ENCODE peak calls at places on chromosome 22, in four cellular contexts. One of them, this sample, is unnamed.

GRCh38 chr22:50301581-50301991 is 5.9 kb downstream of the PLXNB2 start:
- DNase-seq in astrocyte of the spinal cord: no peak
- DNase-seq in HFFc6: peak
- DNase-seq in right atrium auricular region: no peak
- DNase-seq in this sample: no peak

GRCh38 chr22:42269407-42270177 is 861 bp downstream of the TCF20 start:
- DNase-seq in right atrium auricular region: no peak
- DNase-seq in HFFc6: no peak
- DNase-seq in astrocyte of the spinal cord: no peak
- DNase-seq in this sample: peak

GRCh38 chr22:43077121-43077877 is 11.9 kb downstream of the TTLL1 start:
- DNase-seq in HFFc6: no peak
- DNase-seq in right atrium auricular region: no peak
- DNase-seq in astrocyte of the spinal cord: no peak
- DNase-seq in this sample: no peak

GRCh38 chr22:25199726-25200520 is at the start of gene CRYBB3:
- DNase-seq in HFFc6: no peak
- DNase-seq in astrocyte of the spinal cord: no peak
- DNase-seq in right atrium auricular region: no peak
- DNase-seq in this sample: no peak

GRCh38 chr22:42544686-42545085 is 9.1 kb upstream of the SERHL2 start:
- DNase-seq in HFFc6: no peak
- DNase-seq in right atrium auricular region: no peak
- DNase-seq in astrocyte of the spinal cord: no peak
- DNase-seq in this sample: no peak

GRCh38 chr22:32531955-32532818 is 57.6 kb downstream of the FBXO7 start:
- DNase-seq in right atrium auricular region: peak
- DNase-seq in astrocyte of the spinal cord: peak
- DNase-seq in HFFc6: peak
- DNase-seq in this sample: no peak

GRCh38 chr22:49853981-49854791 is 542 bp downstream of the ZBED4 start:
- DNase-seq in astrocyte of the spinal cord: peak
- DNase-seq in HFFc6: peak
- DNase-seq in right atrium auricular region: no peak
- DNase-seq in this sample: no peak

GRCh38 chr22:50341977-50342650 is 1.0 kb upstream of the PPP6R2 start:
- DNase-seq in HFFc6: peak
- DNase-seq in right atrium auricular region: peak
- DNase-seq in astrocyte of the spinal cord: peak
- DNase-seq in this sample: peak

GRCh38 chr22:16783930-16784354 is 41.3 kb downstream of the XKR3 start:
- DNase-seq in right atrium auricular region: no peak
- DNase-seq in astrocyte of the spinal cord: no peak
- DNase-seq in HFFc6: no peak
- DNase-seq in this sample: no peak

GRCh38 chr22:17152340-17152739 is 6.7 kb downstream of the HDHD5 start:
- DNase-seq in HFFc6: no peak
- DNase-seq in astrocyte of the spinal cord: no peak
- DNase-seq in right atrium auricular region: no peak
- DNase-seq in this sample: no peak

GRCh38 chr22:35219012-35219411 is 38.3 kb upstream of the HMGXB4 start:
- DNase-seq in astrocyte of the spinal cord: peak
- DNase-seq in right atrium auricular region: no peak
- DNase-seq in HFFc6: peak
- DNase-seq in this sample: no peak

GRCh38 chr22:31103111-31103510 is 4.3 kb downstream of the SELENOM start:
- DNase-seq in HFFc6: no peak
- DNase-seq in right atrium auricular region: no peak
- DNase-seq in astrocyte of the spinal cord: no peak
- DNase-seq in this sample: no peak

GRCh38 chr22:35540600-35541253 is at the start of gene RASD2:
- DNase-seq in right atrium auricular region: no peak
- DNase-seq in astrocyte of the spinal cord: no peak
- DNase-seq in HFFc6: no peak
- DNase-seq in this sample: no peak

GRCh38 chr22:49799431-49800075 is 28.1 kb downstream of the BRD1 start:
- DNase-seq in astrocyte of the spinal cord: no peak
- DNase-seq in right atrium auricular region: no peak
- DNase-seq in HFFc6: no peak
- DNase-seq in this sample: no peak

GRCh38 chr22:40898850-40899357 is 37.0 kb upstream of the DNAJB7 start:
- DNase-seq in right atrium auricular region: no peak
- DNase-seq in HFFc6: peak
- DNase-seq in astrocyte of the spinal cord: peak
- DNase-seq in this sample: no peak

GRCh38 chr22:25030636-25031035 is 78.1 kb downstream of the KIAA1671 start:
- DNase-seq in HFFc6: no peak
- DNase-seq in right atrium auricular region: no peak
- DNase-seq in astrocyte of the spinal cord: peak
- DNase-seq in this sample: no peak

GRCh38 chr22:43418079-43418825 is 6.4 kb downstream of the MPPED1 start:
- DNase-seq in right atrium auricular region: no peak
- DNase-seq in HFFc6: no peak
- DNase-seq in astrocyte of the spinal cord: no peak
- DNase-seq in this sample: no peak

GRCh38 chr22:33923660-33924246 is 3.5 kb upstream of the LARGE1 start:
- DNase-seq in HFFc6: peak
- DNase-seq in right atrium auricular region: peak
- DNase-seq in astrocyte of the spinal cord: peak
- DNase-seq in this sample: no peak

GRCh38 chr22:42695294-42695693 is 25.4 kb downstream of the A4GALT start:
- DNase-seq in HFFc6: no peak
- DNase-seq in astrocyte of the spinal cord: no peak
- DNase-seq in right atrium auricular region: no peak
- DNase-seq in this sample: no peak

GRCh38 chr22:25176175-25176574 is 23.5 kb upstream of the CRYBB3 start:
- DNase-seq in right atrium auricular region: no peak
- DNase-seq in HFFc6: no peak
- DNase-seq in astrocyte of the spinal cord: no peak
- DNase-seq in this sample: no peak

GRCh38 chr22:31828739-31829138 is 74.9 kb downstream of the DEPDC5 start:
- DNase-seq in right atrium auricular region: no peak
- DNase-seq in HFFc6: no peak
- DNase-seq in astrocyte of the spinal cord: peak
- DNase-seq in this sample: no peak

GRCh38 chr22:37525073-37525745 is 6.0 kb upstream of the CARD10 start:
- DNase-seq in astrocyte of the spinal cord: peak
- DNase-seq in HFFc6: peak
- DNase-seq in right atrium auricular region: no peak
- DNase-seq in this sample: no peak

GRCh38 chr22:17243524-17243923 is 24.3 kb upstream of the ADA2 start:
- DNase-seq in astrocyte of the spinal cord: no peak
- DNase-seq in HFFc6: no peak
- DNase-seq in right atrium auricular region: no peak
- DNase-seq in this sample: no peak

GRCh38 chr22:29195118-29195963 is 10.4 kb upstream of the EMID1 start:
- DNase-seq in astrocyte of the spinal cord: no peak
- DNase-seq in HFFc6: no peak
- DNase-seq in right atrium auricular region: no peak
- DNase-seq in this sample: no peak

GRCh38 chr22:50086526-50086925 is 1.3 kb upstream of the MLC1 start:
- DNase-seq in astrocyte of the spinal cord: no peak
- DNase-seq in HFFc6: peak
- DNase-seq in right atrium auricular region: no peak
- DNase-seq in this sample: no peak

GRCh38 chr22:35342390-35342789 is 38.5 kb upstream of the HMOX1 start:
- DNase-seq in right atrium auricular region: no peak
- DNase-seq in HFFc6: no peak
- DNase-seq in astrocyte of the spinal cord: no peak
- DNase-seq in this sample: no peak

GRCh38 chr22:40423882-40424640 is 53.7 kb downstream of the SGSM3 start:
- DNase-seq in HFFc6: no peak
- DNase-seq in right atrium auricular region: no peak
- DNase-seq in astrocyte of the spinal cord: no peak
- DNase-seq in this sample: no peak

GRCh38 chr22:41964106-41964494 is 5.1 kb upstream of the SEPTIN3 start:
- DNase-seq in HFFc6: no peak
- DNase-seq in right atrium auricular region: no peak
- DNase-seq in astrocyte of the spinal cord: no peak
- DNase-seq in this sample: no peak

GRCh38 chr22:35467788-35468187 is 67.8 kb downstream of the MCM5 start:
- DNase-seq in astrocyte of the spinal cord: peak
- DNase-seq in right atrium auricular region: peak
- DNase-seq in HFFc6: no peak
- DNase-seq in this sample: no peak

GRCh38 chr22:25749420-25750169 is 7.6 kb downstream of the MYO18B start:
- DNase-seq in HFFc6: no peak
- DNase-seq in astrocyte of the spinal cord: no peak
- DNase-seq in right atrium auricular region: no peak
- DNase-seq in this sample: no peak

GRCh38 chr22:20118572-20119020 is 1.6 kb upstream of the TRMT2A start:
- DNase-seq in right atrium auricular region: no peak
- DNase-seq in HFFc6: no peak
- DNase-seq in astrocyte of the spinal cord: no peak
- DNase-seq in this sample: no peak

GRCh38 chr22:20116376-20116950 is 559 bp downstream of the RANBP1 start:
- DNase-seq in HFFc6: no peak
- DNase-seq in astrocyte of the spinal cord: no peak
- DNase-seq in right atrium auricular region: no peak
- DNase-seq in this sample: no peak

GRCh38 chr22:20115691-20116375 is at the start of gene RANBP1:
- DNase-seq in astrocyte of the spinal cord: no peak
- DNase-seq in right atrium auricular region: no peak
- DNase-seq in HFFc6: no peak
- DNase-seq in this sample: no peak

GRCh38 chr22:20117656-20118571 is 888 bp upstream of the TRMT2A start:
- DNase-seq in astrocyte of the spinal cord: no peak
- DNase-seq in HFFc6: peak
- DNase-seq in right atrium auricular region: no peak
- DNase-seq in this sample: no peak

DNA sequence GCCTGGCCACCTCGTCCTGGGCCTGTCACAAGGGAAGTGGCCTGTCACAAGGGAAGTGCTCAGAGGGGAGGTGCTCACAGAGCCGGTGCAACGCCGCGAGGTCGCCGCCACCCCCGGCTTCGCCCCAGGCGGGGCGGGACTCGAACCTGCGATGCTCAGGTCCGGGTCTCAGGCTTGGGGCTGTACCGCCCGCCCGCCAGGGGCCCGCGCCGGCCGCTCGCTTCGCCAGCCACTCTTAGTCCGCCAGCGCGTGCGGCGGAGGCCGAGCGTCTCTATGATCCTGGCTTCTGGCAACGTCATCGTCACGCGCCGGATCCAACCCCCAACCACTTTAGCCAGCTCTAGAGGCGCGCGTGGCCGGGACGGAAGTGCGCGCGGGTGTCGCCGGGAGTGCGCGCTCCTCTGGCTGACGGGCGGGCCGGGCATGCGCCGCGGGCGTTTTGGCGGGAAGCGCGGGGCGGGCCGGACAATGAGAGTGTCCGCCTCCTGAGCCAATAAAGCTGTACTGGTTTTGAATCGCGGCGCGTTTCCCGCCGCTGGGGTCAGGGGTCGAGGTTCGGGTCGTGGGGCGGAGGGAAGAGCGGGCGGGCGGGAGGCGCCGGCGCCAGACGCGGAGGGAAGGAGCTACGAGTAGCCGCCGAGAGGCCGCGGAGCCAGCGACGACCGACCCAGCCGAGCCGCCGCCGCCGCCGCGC is at the start of gene TRMT2A:
- DNase-seq in astrocyte of the spinal cord: peak
- DNase-seq in HFFc6: peak
- DNase-seq in right atrium auricular region: peak
- DNase-seq in this sample: peak
- TF ChIP-seq CTCF in astrocyte of the spinal cord: no peak
- TF ChIP-seq CTCF in HFFc6: no peak
- TF ChIP-seq CTCF in right atrium auricular region: no peak
- TF ChIP-seq CTCF in this sample: peak

GRCh38 chr22:44582016-44582415 is 84.0 kb upstream of the RTL6 start:
- DNase-seq in right atrium auricular region: no peak
- DNase-seq in HFFc6: no peak
- DNase-seq in astrocyte of the spinal cord: no peak
- DNase-seq in this sample: peak

GRCh38 chr22:44585559-44586121 is 87.6 kb upstream of the RTL6 start:
- DNase-seq in astrocyte of the spinal cord: no peak
- DNase-seq in right atrium auricular region: no peak
- DNase-seq in HFFc6: no peak
- DNase-seq in this sample: no peak

GRCh38 chr22:44583076-44583760 is 85.2 kb upstream of the RTL6 start:
- DNase-seq in right atrium auricular region: no peak
- DNase-seq in HFFc6: no peak
- DNase-seq in astrocyte of the spinal cord: no peak
- DNase-seq in this sample: peak

GRCh38 chr22:44584256-44584902 is 86.3 kb upstream of the RTL6 start:
- DNase-seq in right atrium auricular region: no peak
- DNase-seq in astrocyte of the spinal cord: no peak
- DNase-seq in HFFc6: no peak
- DNase-seq in this sample: peak

DNA sequence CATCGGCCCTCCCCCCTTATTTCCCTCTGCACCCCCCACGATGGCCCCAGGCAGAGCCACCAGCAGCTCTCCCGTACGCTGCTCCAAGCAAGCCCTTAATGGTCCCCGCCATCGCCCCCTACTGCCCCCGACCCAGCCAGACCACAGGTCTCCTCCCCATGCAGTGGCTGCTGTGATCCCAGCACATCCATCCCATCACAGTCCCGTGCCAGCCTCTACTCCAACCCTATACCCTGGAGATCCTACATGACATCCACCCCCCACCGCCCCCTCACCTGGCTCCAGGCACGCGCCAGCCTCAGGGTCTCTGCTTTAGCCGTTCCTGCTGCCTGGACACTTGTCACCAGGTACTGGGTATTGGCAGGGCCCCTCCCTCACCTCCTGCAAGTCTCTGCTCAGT is 85.8 kb upstream of the RTL6 start:
- DNase-seq in right atrium auricular region: no peak
- DNase-seq in HFFc6: no peak
- DNase-seq in astrocyte of the spinal cord: no peak
- DNase-seq in this sample: no peak
- TF ChIP-seq CTCF in right atrium auricular region: no peak
- TF ChIP-seq CTCF in HFFc6: no peak
- TF ChIP-seq CTCF in astrocyte of the spinal cord: no peak
- TF ChIP-seq CTCF in this sample: no peak

DNA sequence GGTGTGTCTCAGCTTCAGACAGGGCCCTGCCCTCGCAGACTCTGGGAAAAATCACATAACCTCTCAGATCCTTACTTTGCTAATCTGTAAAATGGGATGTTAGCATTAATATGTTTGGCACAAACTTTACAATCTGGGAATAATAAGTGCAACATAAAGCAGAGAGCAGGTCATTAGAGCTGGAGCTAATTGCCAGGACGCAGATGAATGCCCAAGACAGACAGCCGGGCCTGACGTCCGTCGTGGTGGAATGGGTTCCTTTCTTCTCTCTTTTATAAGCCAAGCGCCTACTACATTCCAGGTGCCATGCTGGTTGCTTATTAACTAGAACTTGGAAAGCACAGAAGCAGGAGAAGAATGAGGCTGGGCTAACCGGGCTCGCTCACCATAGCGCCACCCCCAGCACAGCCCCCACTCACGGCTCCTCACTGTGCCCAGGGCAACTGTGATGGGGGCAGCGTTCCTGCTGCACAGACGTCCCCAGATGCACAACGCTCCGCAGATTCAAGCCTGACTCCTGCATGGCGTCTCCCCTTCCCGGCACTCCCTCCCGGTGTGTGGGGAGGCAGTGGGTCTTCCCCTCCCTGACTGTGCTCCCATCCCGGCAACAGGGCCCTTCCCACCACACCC is 43.9 kb downstream of the TRMU start:
- DNase-seq in right atrium auricular region: no peak
- DNase-seq in HFFc6: no peak
- DNase-seq in astrocyte of the spinal cord: no peak
- DNase-seq in this sample: no peak
- TF ChIP-seq CTCF in right atrium auricular region: no peak
- TF ChIP-seq CTCF in HFFc6: no peak
- TF ChIP-seq CTCF in astrocyte of the spinal cord: no peak
- TF ChIP-seq CTCF in this sample: no peak

GRCh38 chr22:23521442-23522113 is 58.5 kb downstream of the IGLL1 start:
- DNase-seq in right atrium auricular region: peak
- DNase-seq in astrocyte of the spinal cord: peak
- DNase-seq in HFFc6: peak
- DNase-seq in this sample: peak
- TF ChIP-seq CTCF in right atrium auricular region: no peak
- TF ChIP-seq CTCF in astrocyte of the spinal cord: no peak
- TF ChIP-seq CTCF in HFFc6: peak
- TF ChIP-seq CTCF in this sample: peak

This sample was measured in type B pancreatic cell.